ENCODE peak calls at places on chromosomes 2 and 18, in ten cellular contexts. B, V, O, E, Z, L, G, P, W and C are unnamed samples.

GRCh38 chr2:67579791-67580190 is 182.7 kb downstream of the ETAA1 start:
- DNase-seq in Z (no peak), E (no peak), P (no peak), L (no peak), G (no peak), V (no peak), B (no peak), O (no peak), W (no peak), C (peak; percentile 39)

GRCh38 chr2:2648094-2648493 is 317.0 kb upstream of the MYT1L start:
- DNase-seq in B (no peak), W (no peak), E (no peak), V (no peak), G (no peak), P (no peak), L (no peak), O (no peak), Z (no peak), C (no peak)

GRCh38 chr2:238114851-238115660 is 14.9 kb downstream of the ESPNL start:
- DNase-seq in E (no peak), B (peak; percentile 47), Z (no peak), W (no peak), V (no peak), P (no peak), O (no peak), L (peak; percentile 30), G (no peak), C (no peak)

GRCh38 chr2:193703411-193703810 is 1508.7 kb upstream of the TMEFF2 start:
- DNase-seq in O (no peak), G (no peak), E (no peak), Z (no peak), W (no peak), V (no peak), L (no peak), B (no peak), P (no peak), C (no peak)

GRCh38 chr2:222922019-222922800 is 61.4 kb downstream of the ACSL3 start:
- DNase-seq in E (no peak), Z (no peak), G (no peak), B (no peak), V (no peak), W (no peak), O (no peak), L (no peak), P (no peak), C (no peak)

GRCh38 chr2:235553291-235553690 is 59.4 kb downstream of the AGAP1 start:
- DNase-seq in G (no peak), L (no peak), E (no peak), O (no peak), Z (no peak), V (no peak), W (peak; percentile 9), B (no peak), P (no peak), C (no peak)

GRCh38 chr2:194166818-194167217 is 1490.2 kb upstream of the SLC39A10 start:
- DNase-seq in P (peak; percentile 2), B (peak; percentile 56), O (no peak), W (peak; percentile 38), G (no peak), Z (no peak), E (peak; percentile 12), L (no peak), V (no peak), C (peak; percentile 56)

GRCh38 chr2:172172513-172173217 is 70.0 kb upstream of the DLX2 start:
- DNase-seq in B (peak; percentile 94), V (no peak), O (peak; percentile 48), G (no peak), Z (no peak), P (no peak), E (peak; percentile 66), W (peak; percentile 58), L (peak; percentile 82), C (peak; percentile 54)

GRCh38 chr2:237456200-237456731 is 30.8 kb upstream of the MLPH start:
- DNase-seq in Z (peak; percentile 59), W (no peak), G (peak; percentile 94), E (no peak), L (no peak), O (peak; percentile 77), V (no peak), B (no peak), P (no peak), C (peak; percentile 97)

GRCh38 chr2:62662131-62662530 is 43.4 kb upstream of the EHBP1 start:
- DNase-seq in V (no peak), W (no peak), O (no peak), E (no peak), L (no peak), G (no peak), Z (no peak), B (no peak), P (no peak), C (no peak)

GRCh38 chr2:62662548-62662947 is 43.0 kb upstream of the EHBP1 start:
- DNase-seq in B (no peak), P (no peak), Z (no peak), L (no peak), O (no peak), E (no peak), W (no peak), V (no peak), G (no peak), C (no peak)

GRCh38 chr2:62660582-62661262 is 44.8 kb upstream of the EHBP1 start:
- DNase-seq in O (peak; percentile 82), V (no peak), P (no peak), G (no peak), Z (peak; percentile 94), L (no peak), E (peak; percentile 86), W (no peak), B (no peak), C (peak; percentile 98)

GRCh38 chr2:62660087-62660486 is 45.4 kb upstream of the EHBP1 start:
- DNase-seq in V (no peak), P (peak; percentile 36), W (no peak), O (no peak), L (no peak), G (no peak), E (no peak), B (no peak), Z (no peak), C (no peak)

DNA sequence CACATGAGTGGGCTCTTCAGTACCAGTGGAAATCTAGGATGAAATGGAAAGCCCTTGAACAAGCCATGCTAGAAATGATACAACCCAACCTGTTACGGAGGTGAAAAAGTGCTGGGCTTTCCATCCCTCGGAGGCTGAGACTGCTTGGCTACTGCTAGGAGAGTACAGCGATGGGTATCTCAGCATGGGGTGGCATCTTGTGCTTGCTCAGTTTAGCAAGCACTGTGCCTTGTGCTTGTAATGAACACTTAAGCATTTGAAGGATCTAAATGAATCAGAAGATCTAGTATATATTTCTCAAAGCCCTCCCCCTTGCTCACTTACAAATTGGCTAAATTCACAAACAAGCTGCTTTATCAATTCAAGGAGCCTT is 44.3 kb upstream of the EHBP1 start:
- DNase-seq in W (no peak), B (no peak), V (no peak), O (no peak), Z (no peak), E (no peak), G (no peak), L (no peak), P (no peak), C (peak; percentile 85)
- H3K4me3 ChIP-seq in W (no peak overlapping the region), B (no peak overlapping the region), V (no peak overlapping the region), O (no peak overlapping the region), Z (no peak overlapping the region), E (no peak overlapping the region), G (no peak overlapping the region), L (no peak overlapping the region), P (no peak overlapping the region), C (no peak overlapping the region)

DNA sequence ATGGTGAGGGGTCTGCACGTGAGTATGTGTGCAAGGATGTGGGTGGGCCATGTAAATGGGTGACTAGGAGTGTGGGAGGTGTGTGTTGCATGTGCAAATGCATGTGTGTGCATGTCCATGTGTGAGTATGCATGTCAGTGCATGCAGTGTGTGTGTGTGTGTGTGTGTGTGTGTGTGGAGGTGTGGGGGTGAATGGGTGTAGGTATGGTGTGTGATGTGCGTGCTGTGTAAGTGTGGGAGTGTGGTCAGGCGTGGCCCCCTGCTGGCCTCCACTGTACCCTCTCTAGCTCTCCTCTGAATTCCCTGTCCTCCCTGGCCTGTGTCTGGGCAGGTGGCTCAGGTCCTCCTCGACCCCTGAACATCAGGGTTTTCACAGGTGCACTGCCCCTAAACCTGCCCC is 230.3 kb downstream of the CELF4 start:
- DNase-seq in Z (no peak), L (no peak), P (no peak), G (no peak), E (no peak), O (no peak), V (no peak), W (peak; percentile 9), B (no peak), C (peak; percentile 20)
- TF ChIP-seq CTCF in Z (peak; percentile 46), L (no peak), P (peak; percentile 9), G (peak; percentile 60), E (peak; percentile 31), O (peak; percentile 25), V (peak; percentile 19), W (peak; percentile 9), B (peak; percentile 58), C (peak; percentile 49)

GRCh38 chr2:145200307-145200706 is 680.4 kb upstream of the ZEB2 start:
- DNase-seq in O (no peak), E (no peak), L (no peak), V (no peak), P (no peak), B (no peak), Z (no peak), W (no peak), G (no peak), C (no peak)
- H3K4me3 ChIP-seq in O (no peak overlapping the region), E (no peak overlapping the region), L (no peak overlapping the region), V (no peak overlapping the region), P (no peak overlapping the region), B (no peak overlapping the region), Z (no peak overlapping the region), W (no peak overlapping the region), G (no peak overlapping the region), C (no peak overlapping the region)

DNA sequence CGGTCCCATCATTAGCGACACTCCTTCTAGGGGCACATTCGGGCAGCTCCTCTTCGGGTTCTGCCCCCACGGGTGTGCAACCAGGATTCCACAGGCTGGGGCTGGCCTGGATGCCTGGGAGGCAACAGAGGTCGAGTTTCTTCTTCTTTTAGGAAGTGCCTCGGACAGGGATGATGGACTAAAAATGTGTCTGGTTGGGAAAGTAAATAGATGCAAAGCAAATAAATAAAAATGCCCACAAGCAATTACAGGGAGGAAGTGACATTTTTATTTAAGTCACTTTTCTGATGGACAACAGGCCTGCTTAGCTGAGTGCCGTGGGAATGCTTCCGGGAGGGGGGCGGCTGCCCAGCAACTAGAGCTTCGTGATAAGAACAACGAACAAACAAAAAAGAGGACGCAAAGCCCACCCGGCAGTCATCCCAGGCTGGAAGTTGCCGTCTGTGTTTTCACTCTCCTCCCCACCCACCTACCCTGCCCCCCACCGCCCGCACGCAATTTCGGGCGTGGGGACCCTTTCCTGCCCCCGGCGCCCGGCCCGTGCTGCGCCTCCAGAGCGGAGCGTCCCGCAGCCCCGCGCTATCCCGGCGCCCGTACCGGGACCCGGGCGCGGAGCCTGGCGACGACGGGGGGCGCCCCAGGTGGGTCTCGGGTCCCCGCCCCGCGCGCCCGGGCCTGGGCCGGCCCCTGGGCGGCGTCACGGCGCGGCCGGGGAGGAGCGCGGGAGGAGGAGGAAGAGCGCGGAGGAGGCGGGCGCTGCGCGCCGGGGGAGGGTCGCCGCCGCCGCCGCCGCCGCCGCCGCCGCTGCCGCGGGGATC is 412 bp upstream of the NCK2 start:
- DNase-seq in G (no peak), L (peak; percentile 74), E (no peak), W (peak; percentile 36), Z (no peak), B (peak; percentile 78), O (peak; percentile 47), V (no peak), P (no peak), C (peak; percentile 52)
- TF ChIP-seq CTCF in G (no peak), L (no peak), E (no peak), W (no peak), Z (no peak), B (no peak), O (no peak), V (no peak), P (no peak), C (no peak)